ENCODE peak calls at places on chromosomes 12 and 14, in six cellular contexts. One of them, this sample, is unnamed.

GRCh38 chr12:115609356-115609755 is 668.1 kb downstream of the MED13L start:
- DNase-seq in H9: no peak
- DNase-seq in H1: no peak
- DNase-seq in trophoblast cell: no peak
- DNase-seq in neuronal stem cell: no peak
- DNase-seq in IMR-90: peak; percentile 1
- DNase-seq in this sample: no peak

GRCh38 chr12:12722351-12723146 is 5.4 kb downstream of the CDKN1B start:
- DNase-seq in H9: no peak
- DNase-seq in IMR-90: peak; percentile 53
- DNase-seq in neuronal stem cell: no peak
- DNase-seq in trophoblast cell: peak; percentile 69
- DNase-seq in H1: no peak
- DNase-seq in this sample: peak; percentile 56

GRCh38 chr12:105363890-105364289 is 33.4 kb downstream of the C12orf75 start:
- DNase-seq in H9: no peak
- DNase-seq in neuronal stem cell: no peak
- DNase-seq in H1: no peak
- DNase-seq in IMR-90: peak; percentile 23
- DNase-seq in trophoblast cell: no peak
- DNase-seq in this sample: no peak

GRCh38 chr14:24274101-24274543 is 2.7 kb upstream of the RABGGTA start:
- DNase-seq in trophoblast cell: peak; percentile 40
- DNase-seq in H1: no peak
- DNase-seq in neuronal stem cell: no peak
- DNase-seq in H9: no peak
- DNase-seq in IMR-90: peak; percentile 31
- DNase-seq in this sample: no peak

GRCh38 chr12:32776258-32776657 is 20.6 kb upstream of the YARS2 start:
- DNase-seq in H1: no peak
- DNase-seq in trophoblast cell: peak; percentile 40
- DNase-seq in H9: no peak
- DNase-seq in IMR-90: no peak
- DNase-seq in neuronal stem cell: no peak
- DNase-seq in this sample: no peak

GRCh38 chr14:101123639-101124525 is 220.4 kb upstream of the RTL1 start:
- DNase-seq in neuronal stem cell: no peak
- DNase-seq in H9: peak; percentile 15
- DNase-seq in trophoblast cell: no peak
- DNase-seq in IMR-90: no peak
- DNase-seq in H1: peak; percentile 39
- DNase-seq in this sample: no peak

GRCh38 chr14:77184396-77185092 is 2.9 kb downstream of the TMEM63C start:
- DNase-seq in H9: no peak
- DNase-seq in H1: no peak
- DNase-seq in neuronal stem cell: no peak
- DNase-seq in trophoblast cell: no peak
- DNase-seq in IMR-90: no peak
- DNase-seq in this sample: no peak

GRCh38 chr14:34711169-34711568 is 3.2 kb downstream of the CFL2 start:
- DNase-seq in neuronal stem cell: no peak
- DNase-seq in trophoblast cell: peak; percentile 79
- DNase-seq in IMR-90: peak; percentile 94
- DNase-seq in H1: no peak
- DNase-seq in H9: no peak
- DNase-seq in this sample: peak; percentile 91

GRCh38 chr14:28754209-28754985 is 12.2 kb upstream of the FOXG1 start:
- DNase-seq in IMR-90: peak; percentile 48
- DNase-seq in trophoblast cell: peak; percentile 68
- DNase-seq in neuronal stem cell: no peak
- DNase-seq in H1: no peak
- DNase-seq in H9: peak; percentile 35
- DNase-seq in this sample: peak; percentile 52

GRCh38 chr12:90322006-90322405 is 613.4 kb upstream of the ATP2B1 start:
- DNase-seq in H9: no peak
- DNase-seq in IMR-90: no peak
- DNase-seq in trophoblast cell: no peak
- DNase-seq in H1: no peak
- DNase-seq in neuronal stem cell: no peak
- DNase-seq in this sample: no peak

GRCh38 chr12:50507474-50507838 is 2.7 kb downstream of the DIP2B start:
- DNase-seq in H9: no peak
- DNase-seq in IMR-90: no peak
- DNase-seq in H1: no peak
- DNase-seq in neuronal stem cell: no peak
- DNase-seq in trophoblast cell: no peak
- DNase-seq in this sample: no peak

GRCh38 chr14:105384041-105384557 is 14.2 kb upstream of the TEX22 start:
- DNase-seq in IMR-90: no peak
- DNase-seq in H1: no peak
- DNase-seq in neuronal stem cell: no peak
- DNase-seq in trophoblast cell: no peak
- DNase-seq in H9: no peak
- DNase-seq in this sample: no peak

GRCh38 chr12:123937707-123938600 is 34.7 kb downstream of the CCDC92 start:
- DNase-seq in neuronal stem cell: no peak
- DNase-seq in IMR-90: peak; percentile 17
- DNase-seq in H1: no peak
- DNase-seq in trophoblast cell: no peak
- DNase-seq in H9: no peak
- DNase-seq in this sample: peak; percentile 17

GRCh38 chr14:98919431-98919830 is 352.6 kb downstream of the BCL11B start:
- DNase-seq in IMR-90: no peak
- DNase-seq in trophoblast cell: no peak
- DNase-seq in H1: no peak
- DNase-seq in H9: no peak
- DNase-seq in neuronal stem cell: no peak
- DNase-seq in this sample: no peak

GRCh38 chr12:19273482-19274330 is 144.2 kb downstream of the PLEKHA5 start:
- DNase-seq in neuronal stem cell: no peak
- DNase-seq in trophoblast cell: peak; percentile 39
- DNase-seq in H1: no peak
- DNase-seq in H9: no peak
- DNase-seq in IMR-90: peak; percentile 97
- DNase-seq in this sample: peak; percentile 97

GRCh38 chr14:83379371-83379770 is 1845.7 kb upstream of the SEL1L start:
- DNase-seq in trophoblast cell: no peak
- DNase-seq in neuronal stem cell: no peak
- DNase-seq in H1: no peak
- DNase-seq in H9: no peak
- DNase-seq in IMR-90: peak; percentile 4
- DNase-seq in this sample: peak; percentile 10

GRCh38 chr12:93378373-93379310 is 917 bp downstream of the NUDT4 start:
- DNase-seq in IMR-90: peak; percentile 72
- DNase-seq in neuronal stem cell: peak; percentile 30
- DNase-seq in H9: peak; percentile 49
- DNase-seq in H1: peak; percentile 66
- DNase-seq in trophoblast cell: peak; percentile 67
- DNase-seq in this sample: peak; percentile 91

DNA sequence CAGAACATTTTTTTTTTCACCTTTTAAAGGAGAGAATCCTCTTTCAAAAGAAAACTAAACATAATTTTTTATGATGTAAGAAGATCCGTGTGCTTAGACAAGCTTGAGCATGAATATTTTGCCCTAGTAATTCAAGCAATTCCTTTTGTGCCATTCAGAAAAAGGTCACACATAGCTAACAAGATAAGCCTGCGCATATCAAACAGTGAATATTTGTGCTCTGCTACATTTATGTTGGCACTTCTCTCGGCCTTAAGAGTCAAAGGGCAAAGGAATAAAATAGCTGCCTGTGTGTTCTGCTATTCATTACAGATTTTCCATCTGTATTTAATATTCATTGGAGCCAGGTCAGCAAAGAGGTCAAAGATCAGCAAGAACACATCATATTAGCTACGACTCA is 163.4 kb downstream of the TMTC3 start:
- DNase-seq in H9: no peak
- DNase-seq in IMR-90: no peak
- DNase-seq in H1: no peak
- DNase-seq in trophoblast cell: peak; percentile 22
- DNase-seq in neuronal stem cell: no peak
- DNase-seq in this sample: no peak
- H2AFZ ChIP-seq in H9: no peak overlapping the region
- H2AFZ ChIP-seq in IMR-90: no peak overlapping the region
- H2AFZ ChIP-seq in H1: no peak overlapping the region
- H2AFZ ChIP-seq in trophoblast cell: no peak overlapping the region
- H2AFZ ChIP-seq in neuronal stem cell: no peak overlapping the region
- H2AFZ ChIP-seq in this sample: no peak overlapping the region

GRCh38 chr14:59483819-59484610 is at the start of the genes JKAMP and L3HYPDH:
- DNase-seq in neuronal stem cell: peak; percentile 96
- DNase-seq in H9: peak; percentile 97
- DNase-seq in H1: peak; percentile 98
- DNase-seq in trophoblast cell: peak; percentile 97
- DNase-seq in IMR-90: peak; percentile 94
- DNase-seq in this sample: peak; percentile 97
- H3K23ac ChIP-seq in neuronal stem cell: peak within 1 kb of the TSS; percentile 99
- H3K23ac ChIP-seq in H9: no peak within 1 kb of the TSS
- H3K23ac ChIP-seq in H1: no peak within 1 kb of the TSS
- H3K23ac ChIP-seq in trophoblast cell: peak within 1 kb of the TSS; percentile 55
- H3K23ac ChIP-seq in IMR-90: peak within 1 kb of the TSS; percentile 99
- H3K23ac ChIP-seq in this sample: peak within 1 kb of the TSS; percentile 3

DNA sequence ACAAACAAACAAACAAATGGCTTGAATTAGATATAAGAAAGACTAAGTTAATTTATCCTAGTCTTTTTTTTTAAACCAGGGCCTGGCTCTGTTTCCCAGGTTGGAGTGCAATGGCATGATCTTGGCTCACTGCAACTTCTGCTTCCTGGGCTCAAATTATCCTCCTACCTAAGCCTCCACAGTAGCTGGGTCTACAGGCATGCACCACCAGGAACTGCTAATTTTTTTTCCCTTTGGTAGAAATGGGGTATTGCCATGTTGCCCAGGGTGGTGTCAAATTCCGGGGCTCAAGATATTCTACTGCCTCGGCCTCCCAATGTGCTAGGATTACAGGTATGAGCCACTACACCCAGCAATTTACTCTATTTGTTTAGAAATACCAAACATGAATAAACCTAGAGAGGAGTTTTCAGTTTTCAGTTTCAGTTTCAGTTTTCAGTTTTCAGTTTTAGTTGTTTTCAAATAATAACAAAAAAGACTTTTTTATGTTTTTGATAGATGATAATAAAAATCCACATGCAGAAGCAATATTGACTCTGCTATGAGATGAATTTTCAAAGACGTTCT is 817.0 kb downstream of the FLRT2 start:
- DNase-seq in H9: no peak
- DNase-seq in trophoblast cell: no peak
- DNase-seq in neuronal stem cell: no peak
- DNase-seq in IMR-90: no peak
- DNase-seq in H1: no peak
- DNase-seq in this sample: peak; percentile 13
- H2AFZ ChIP-seq in H9: no peak overlapping the region
- H2AFZ ChIP-seq in trophoblast cell: no peak overlapping the region
- H2AFZ ChIP-seq in neuronal stem cell: no peak overlapping the region
- H2AFZ ChIP-seq in IMR-90: peak overlapping the region; percentile 58
- H2AFZ ChIP-seq in H1: no peak overlapping the region
- H2AFZ ChIP-seq in this sample: no peak overlapping the region

GRCh38 chr12:48883305-48884171 is 17.9 kb upstream of the RND1 start:
- DNase-seq in neuronal stem cell: peak; percentile 91
- DNase-seq in trophoblast cell: no peak
- DNase-seq in H1: peak; percentile 62
- DNase-seq in IMR-90: peak; percentile 24
- DNase-seq in H9: peak; percentile 64
- DNase-seq in this sample: peak; percentile 60
- H3K23ac ChIP-seq in neuronal stem cell: no peak overlapping the region
- H3K23ac ChIP-seq in trophoblast cell: no peak overlapping the region
- H3K23ac ChIP-seq in H1: no peak overlapping the region
- H3K23ac ChIP-seq in IMR-90: peak overlapping the region; percentile 25
- H3K23ac ChIP-seq in H9: no peak overlapping the region
- H3K23ac ChIP-seq in this sample: no peak overlapping the region

GRCh38 chr14:81143793-81144192 is 77.0 kb downstream of the GTF2A1 start:
- DNase-seq in H1: no peak
- DNase-seq in trophoblast cell: no peak
- DNase-seq in H9: no peak
- DNase-seq in IMR-90: no peak
- DNase-seq in neuronal stem cell: no peak
- DNase-seq in this sample: no peak
- H2AFZ ChIP-seq in H1: no peak overlapping the region
- H2AFZ ChIP-seq in trophoblast cell: no peak overlapping the region
- H2AFZ ChIP-seq in H9: no peak overlapping the region
- H2AFZ ChIP-seq in IMR-90: no peak overlapping the region
- H2AFZ ChIP-seq in neuronal stem cell: no peak overlapping the region
- H2AFZ ChIP-seq in this sample: no peak overlapping the region

GRCh38 chr12:66663605-66664004 is 15.3 kb downstream of the GRIP1 start:
- DNase-seq in H1: no peak
- DNase-seq in neuronal stem cell: no peak
- DNase-seq in trophoblast cell: no peak
- DNase-seq in H9: no peak
- DNase-seq in IMR-90: no peak
- DNase-seq in this sample: no peak
- H3K23ac ChIP-seq in H1: no peak overlapping the region
- H3K23ac ChIP-seq in neuronal stem cell: no peak overlapping the region
- H3K23ac ChIP-seq in trophoblast cell: no peak overlapping the region
- H3K23ac ChIP-seq in H9: no peak overlapping the region
- H3K23ac ChIP-seq in IMR-90: no peak overlapping the region
- H3K23ac ChIP-seq in this sample: no peak overlapping the region

GRCh38 chr12:114006482-114007425 is 40.6 kb upstream of the RBM19 start:
- DNase-seq in trophoblast cell: no peak
- DNase-seq in IMR-90: no peak
- DNase-seq in H1: no peak
- DNase-seq in H9: no peak
- DNase-seq in neuronal stem cell: no peak
- DNase-seq in this sample: no peak

GRCh38 chr12:114012744-114013431 is 46.8 kb upstream of the RBM19 start:
- DNase-seq in H9: no peak
- DNase-seq in H1: no peak
- DNase-seq in trophoblast cell: no peak
- DNase-seq in IMR-90: no peak
- DNase-seq in neuronal stem cell: no peak
- DNase-seq in this sample: no peak

GRCh38 chr12:114013601-114014345 is 47.6 kb upstream of the RBM19 start:
- DNase-seq in trophoblast cell: peak; percentile 8
- DNase-seq in IMR-90: peak; percentile 37
- DNase-seq in H9: peak; percentile 76
- DNase-seq in H1: peak; percentile 61
- DNase-seq in neuronal stem cell: peak; percentile 51
- DNase-seq in this sample: no peak

GRCh38 chr12:114015851-114016250 is 49.7 kb upstream of the RBM19 start:
- DNase-seq in IMR-90: no peak
- DNase-seq in H9: no peak
- DNase-seq in H1: no peak
- DNase-seq in trophoblast cell: no peak
- DNase-seq in neuronal stem cell: no peak
- DNase-seq in this sample: no peak

GRCh38 chr12:114011711-114012110 is 45.6 kb upstream of the RBM19 start:
- DNase-seq in H9: no peak
- DNase-seq in H1: no peak
- DNase-seq in IMR-90: no peak
- DNase-seq in neuronal stem cell: no peak
- DNase-seq in trophoblast cell: no peak
- DNase-seq in this sample: no peak
- H2AFZ ChIP-seq in H9: no peak overlapping the region
- H2AFZ ChIP-seq in H1: no peak overlapping the region
- H2AFZ ChIP-seq in IMR-90: no peak overlapping the region
- H2AFZ ChIP-seq in neuronal stem cell: no peak overlapping the region
- H2AFZ ChIP-seq in trophoblast cell: no peak overlapping the region
- H2AFZ ChIP-seq in this sample: no peak overlapping the region